ENCODE peak calls at places on chromosomes 5 and 9, in seven cellular contexts. F is SK-N-SH, D is HCT116, P is K562, K is GM12878, H is H1, G is HepG2. Y is an unnamed sample.

GRCh38 chr5:146103594-146103993 is 1.8 kb downstream of the PLAC8L1 start:
- DNase-seq in D (no peak), G (no peak), K (no peak), F (no peak), H (no peak), P (no peak), Y (no peak)

GRCh38 chr9:112559629-112560413 is 73.2 kb downstream of the KIAA1958 start:
- DNase-seq in D (no peak), F (no peak), H (no peak), G (no peak), K (no peak), P (peak), Y (no peak)

GRCh38 chr9:93258419-93258817 is 74.5 kb downstream of the WNK2 start:
- DNase-seq in F (peak), H (no peak), P (no peak), K (no peak), G (no peak), D (no peak), Y (no peak)

GRCh38 chr5:177443144-177443983 is 3.2 kb upstream of the PRR7 start:
- DNase-seq in P (no peak), D (no peak), F (no peak), H (no peak), G (no peak), K (no peak), Y (no peak)

GRCh38 chr9:19517202-19517942 is 108.6 kb downstream of the ACER2 start:
- DNase-seq in K (no peak), D (no peak), P (peak), H (peak), G (no peak), F (peak), Y (no peak)

GRCh38 chr9:7273575-7273974 is 515.8 kb downstream of the KDM4C start:
- DNase-seq in H (no peak), G (no peak), K (no peak), D (no peak), P (peak), F (no peak), Y (no peak)

GRCh38 chr5:172716796-172717313 is 54.1 kb downstream of the DUSP1 start:
- DNase-seq in G (peak), K (no peak), P (peak), F (peak), D (peak), H (no peak), Y (peak)

GRCh38 chr9:121222524-121223171 is 21.0 kb upstream of the RAB14 start:
- DNase-seq in P (peak), D (peak), H (no peak), K (no peak), G (peak), F (peak), Y (peak)

GRCh38 chr9:18920685-18921084 is 112.3 kb downstream of the SAXO1 start:
- DNase-seq in K (no peak), P (no peak), H (no peak), D (no peak), G (no peak), F (no peak), Y (no peak)

GRCh38 chr9:95143591-95144561 is 173.6 kb downstream of the FANCC start:
- DNase-seq in H (no peak), K (no peak), D (no peak), F (no peak), P (no peak), G (peak), Y (no peak)

GRCh38 chr9:91246842-91247241 is 114.9 kb downstream of the AUH start:
- DNase-seq in K (no peak), D (no peak), G (no peak), F (no peak), P (no peak), H (no peak), Y (no peak)

GRCh38 chr9:22148876-22149637 is 140.0 kb upstream of the CDKN2B start:
- DNase-seq in F (no peak), G (no peak), H (no peak), K (no peak), D (no peak), P (no peak), Y (no peak)

GRCh38 chr9:9949368-9949767 is 663.4 kb downstream of the PTPRD start:
- DNase-seq in F (no peak), K (no peak), H (no peak), D (no peak), P (no peak), G (no peak), Y (no peak)

GRCh38 chr9:123656565-123656964 is 273.4 kb downstream of the DENND1A start:
- DNase-seq in G (no peak), D (no peak), P (no peak), K (no peak), H (no peak), F (no peak), Y (no peak)

GRCh38 chr9:72217306-72217842 is 68.1 kb downstream of the GDA start:
- DNase-seq in D (no peak), F (no peak), G (peak), H (no peak), K (no peak), P (no peak), Y (peak)

GRCh38 chr5:150485770-150486401 is 22.0 kb upstream of the NDST1 start:
- DNase-seq in P (peak), D (no peak), F (peak), G (no peak), K (no peak), H (no peak), Y (peak)

GRCh38 chr5:45521067-45521466 is 175.1 kb downstream of the HCN1 start:
- DNase-seq in G (peak), H (peak), P (peak), D (peak), F (no peak), K (no peak), Y (peak)

GRCh38 chr9:123342247-123342646 is 13.8 kb upstream of the CRB2 start:
- DNase-seq in G (no peak), D (no peak), H (no peak), K (no peak), P (no peak), F (no peak), Y (no peak)

GRCh38 chr9:127877566-127877998 is at the start of gene AK1:
- DNase-seq in F (peak), K (no peak), G (no peak), D (no peak), P (peak), H (no peak), Y (peak)

DNA sequence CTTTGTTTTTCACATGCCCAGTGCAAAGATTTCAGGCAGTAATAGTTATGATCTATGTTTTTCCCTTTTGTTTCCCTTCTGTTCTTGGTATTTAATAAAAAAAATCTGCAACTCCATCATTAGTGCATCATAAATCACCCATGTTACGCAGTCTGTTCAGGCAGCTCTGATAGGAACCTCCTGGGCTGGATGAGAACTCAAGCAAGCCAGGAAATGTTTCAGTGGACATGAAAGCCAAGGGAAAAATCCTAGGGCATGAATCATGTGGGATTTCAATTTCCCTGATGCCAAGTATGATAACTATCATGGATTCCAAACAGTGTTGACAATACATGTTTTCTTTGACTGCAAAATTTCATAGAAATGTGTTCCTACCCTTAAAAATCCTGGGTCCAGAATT is 119.7 kb upstream of the TARS1 start:
- DNase-seq in F (no peak), G (no peak), H (no peak), P (no peak), K (no peak), D (no peak), Y (peak)
- TF ChIP-seq JUND in F (peak), G (no peak), H (no peak), P (no peak), K (no peak), D (no peak), Y (no peak)

GRCh38 chr9:14542071-14542470 is 151.2 kb downstream of the ZDHHC21 start:
- DNase-seq in P (no peak), F (no peak), D (no peak), G (no peak), H (no peak), K (no peak), Y (no peak)
- TF ChIP-seq JUND in P (no peak), F (no peak), D (no peak), G (no peak), H (no peak), K (no peak), Y (no peak)

GRCh38 chr5:125274938-125275759 is 528.7 kb upstream of the ZNF608 start:
- DNase-seq in H (no peak), K (no peak), F (no peak), G (no peak), D (no peak), P (no peak), Y (no peak)

GRCh38 chr5:125276121-125276520 is 529.7 kb upstream of the ZNF608 start:
- DNase-seq in D (no peak), F (no peak), P (no peak), H (no peak), G (no peak), K (no peak), Y (no peak)

GRCh38 chr5:125277494-125278154 is 531.2 kb upstream of the ZNF608 start:
- DNase-seq in K (no peak), H (no peak), G (peak), F (no peak), D (peak), P (no peak), Y (peak)

GRCh38 chr5:125272364-125272763 is 525.9 kb upstream of the ZNF608 start:
- DNase-seq in G (no peak), F (no peak), H (no peak), K (no peak), P (no peak), D (no peak), Y (no peak)

GRCh38 chr5:125274211-125274610 is 527.8 kb upstream of the ZNF608 start:
- DNase-seq in D (no peak), H (no peak), G (no peak), P (no peak), F (no peak), K (no peak), Y (no peak)
- TF ChIP-seq JUND in D (no peak), H (no peak), G (no peak), P (no peak), F (peak), K (no peak), Y (no peak)

GRCh38 chr5:154059039-154059430 is 20.3 kb downstream of the MFAP3 start:
- DNase-seq in H (no peak), F (no peak), P (no peak), D (no peak), G (no peak), K (no peak), Y (no peak)

GRCh38 chr5:154059583-154059982 is 20.8 kb downstream of the MFAP3 start:
- DNase-seq in G (no peak), P (no peak), H (no peak), K (no peak), F (no peak), D (no peak), Y (no peak)

GRCh38 chr5:154053468-154053867 is 14.7 kb downstream of the MFAP3 start:
- DNase-seq in F (no peak), G (no peak), H (no peak), D (no peak), P (no peak), K (no peak), Y (no peak)

GRCh38 chr5:154055225-154055624 is 16.5 kb downstream of the MFAP3 start:
- DNase-seq in D (no peak), H (no peak), G (no peak), F (no peak), K (no peak), P (no peak), Y (no peak)

GRCh38 chr5:154058055-154059038 is 19.6 kb downstream of the MFAP3 start:
- DNase-seq in F (no peak), K (peak), P (peak), G (no peak), H (no peak), D (peak), Y (no peak)
- TF ChIP-seq JUND in F (no peak), K (no peak), P (no peak), G (no peak), H (no peak), D (peak), Y (no peak)

DNA sequence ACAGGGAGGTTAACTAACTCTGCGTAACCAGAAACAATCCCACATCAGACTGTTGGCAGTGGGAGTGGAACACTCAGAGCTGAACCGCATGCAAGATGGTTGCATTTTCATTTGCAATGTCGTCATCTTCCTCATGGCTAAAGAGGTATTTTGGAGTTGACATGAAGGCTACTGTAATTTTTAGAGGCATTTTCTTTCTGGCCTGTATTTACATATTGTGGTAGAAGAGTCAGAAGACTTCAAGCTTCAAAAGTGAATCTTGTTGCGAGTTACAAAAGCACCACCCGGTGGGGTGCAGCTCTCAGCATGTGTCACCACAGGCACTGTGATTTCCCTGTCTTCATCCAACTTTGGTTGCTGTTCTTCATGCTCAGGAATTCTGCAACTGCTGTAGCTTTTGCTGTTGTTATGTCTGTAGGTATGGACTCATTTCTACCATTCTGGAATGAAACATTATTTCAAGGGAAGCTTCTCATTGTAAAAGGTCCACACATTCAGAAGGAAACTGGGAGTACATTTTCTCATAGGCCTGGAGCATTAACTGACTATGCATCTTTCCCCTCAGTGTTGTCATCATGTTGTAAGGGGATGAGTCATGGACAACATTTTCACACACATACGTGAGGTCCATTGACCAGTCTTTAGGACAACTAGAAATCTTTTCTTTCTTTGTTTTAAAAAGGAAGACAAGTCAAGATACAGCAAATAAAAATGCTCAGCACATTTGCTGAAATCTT is 35.4 kb upstream of the GDNF start:
- DNase-seq in G (no peak), D (no peak), P (no peak), F (no peak), H (no peak), K (no peak), Y (no peak)
- TF ChIP-seq JUND in G (no peak), D (no peak), P (no peak), F (peak), H (no peak), K (no peak), Y (no peak)

DNA sequence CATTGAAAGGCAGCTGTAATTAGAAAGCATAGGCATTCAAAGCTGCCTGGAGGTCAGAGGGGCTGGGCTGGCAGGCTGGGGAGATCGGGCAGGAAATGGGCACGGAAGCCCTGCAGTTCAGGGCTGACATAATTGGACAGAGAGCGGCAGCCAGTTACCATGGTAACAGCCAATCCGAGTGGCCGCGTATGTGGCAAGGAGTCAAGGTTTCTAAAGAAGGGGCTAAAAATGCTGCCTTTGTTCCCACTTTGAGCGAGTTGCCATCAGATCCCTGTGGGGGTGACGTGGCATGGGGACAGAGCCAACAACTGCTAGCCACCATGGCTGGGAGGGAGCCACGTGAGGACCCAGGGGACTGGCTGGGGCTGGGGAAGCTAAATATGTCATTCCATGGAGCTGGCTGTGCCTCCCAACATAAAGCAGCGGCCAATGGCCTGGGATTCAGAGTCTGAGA is 44.7 kb upstream of the NDFIP1 start:
- DNase-seq in H (no peak), P (no peak), G (peak), F (peak), D (no peak), K (no peak), Y (no peak)
- TF ChIP-seq JUND in H (no peak), P (no peak), G (no peak), F (no peak), D (no peak), K (no peak), Y (no peak)

Y was measured in T47D.